ENCODE peak calls at places on chromosomes 12 and 14, in seven cellular contexts. One of them, this sample, is unnamed.

GRCh38 chr14:75969126-75969525 is 12.7 kb downstream of the TGFB3 start:
- DNase-seq in tibial nerve: no peak
- DNase-seq in ovary: no peak
- DNase-seq in sigmoid colon: no peak
- DNase-seq in A549: no peak
- DNase-seq in K562: no peak
- DNase-seq in GM12878: no peak
- DNase-seq in this sample: no peak

GRCh38 chr12:30748150-30748549 is 6.6 kb downstream of the CAPRIN2 start:
- DNase-seq in tibial nerve: no peak
- DNase-seq in ovary: no peak
- DNase-seq in sigmoid colon: no peak
- DNase-seq in A549: no peak
- DNase-seq in K562: no peak
- DNase-seq in GM12878: no peak
- DNase-seq in this sample: no peak

GRCh38 chr12:68080577-68080976 is 79.0 kb downstream of the IFNG start:
- DNase-seq in tibial nerve: no peak
- DNase-seq in ovary: no peak
- DNase-seq in sigmoid colon: no peak
- DNase-seq in A549: no peak
- DNase-seq in K562: no peak
- DNase-seq in GM12878: no peak
- DNase-seq in this sample: no peak

GRCh38 chr12:125650587-125650986 is 585.4 kb downstream of the AACS start:
- DNase-seq in tibial nerve: no peak
- DNase-seq in ovary: no peak
- DNase-seq in sigmoid colon: no peak
- DNase-seq in A549: no peak
- DNase-seq in K562: no peak
- DNase-seq in GM12878: no peak
- DNase-seq in this sample: no peak

GRCh38 chr12:112577473-112578334 is 159.0 kb downstream of the PTPN11 start:
- DNase-seq in tibial nerve: no peak
- DNase-seq in ovary: no peak
- DNase-seq in sigmoid colon: no peak
- DNase-seq in A549: no peak
- DNase-seq in K562: no peak
- DNase-seq in GM12878: no peak
- DNase-seq in this sample: no peak

GRCh38 chr12:109804820-109805761 is 28.1 kb downstream of the TRPV4 start:
- DNase-seq in tibial nerve: peak
- DNase-seq in ovary: peak
- DNase-seq in sigmoid colon: peak
- DNase-seq in A549: peak
- DNase-seq in K562: peak
- DNase-seq in GM12878: no peak
- DNase-seq in this sample: peak

GRCh38 chr12:69608114-69608513 is 2.6 kb downstream of the LRRC10 start:
- DNase-seq in tibial nerve: no peak
- DNase-seq in ovary: no peak
- DNase-seq in sigmoid colon: no peak
- DNase-seq in A549: no peak
- DNase-seq in K562: peak
- DNase-seq in GM12878: no peak
- DNase-seq in this sample: no peak

GRCh38 chr12:131673519-131674265 is 37.2 kb upstream of the SFSWAP start:
- DNase-seq in tibial nerve: no peak
- DNase-seq in ovary: no peak
- DNase-seq in sigmoid colon: no peak
- DNase-seq in A549: no peak
- DNase-seq in K562: no peak
- DNase-seq in GM12878: no peak
- DNase-seq in this sample: no peak

GRCh38 chr12:56229082-56229481 is 769 bp upstream of the SLC39A5 start:
- DNase-seq in tibial nerve: no peak
- DNase-seq in ovary: no peak
- DNase-seq in sigmoid colon: no peak
- DNase-seq in A549: no peak
- DNase-seq in K562: no peak
- DNase-seq in GM12878: no peak
- DNase-seq in this sample: no peak

GRCh38 chr12:102169922-102170698 is 27.5 kb downstream of the PMCH start:
- DNase-seq in tibial nerve: peak
- DNase-seq in ovary: no peak
- DNase-seq in sigmoid colon: no peak
- DNase-seq in A549: peak
- DNase-seq in K562: peak
- DNase-seq in GM12878: no peak
- DNase-seq in this sample: peak

GRCh38 chr12:4034926-4035325 is 161.7 kb upstream of the PARP11 start:
- DNase-seq in tibial nerve: no peak
- DNase-seq in ovary: no peak
- DNase-seq in sigmoid colon: no peak
- DNase-seq in A549: no peak
- DNase-seq in K562: no peak
- DNase-seq in GM12878: no peak
- DNase-seq in this sample: peak

GRCh38 chr12:4031703-4032291 is 158.6 kb upstream of the PARP11 start:
- DNase-seq in tibial nerve: peak
- DNase-seq in ovary: peak
- DNase-seq in sigmoid colon: peak
- DNase-seq in A549: peak
- DNase-seq in K562: no peak
- DNase-seq in GM12878: no peak
- DNase-seq in this sample: no peak

GRCh38 chr12:4032906-4033628 is 159.9 kb upstream of the PARP11 start:
- DNase-seq in tibial nerve: no peak
- DNase-seq in ovary: no peak
- DNase-seq in sigmoid colon: no peak
- DNase-seq in A549: no peak
- DNase-seq in K562: no peak
- DNase-seq in GM12878: no peak
- DNase-seq in this sample: no peak

GRCh38 chr12:4027412-4027811 is 154.2 kb upstream of the PARP11 start:
- DNase-seq in tibial nerve: no peak
- DNase-seq in ovary: no peak
- DNase-seq in sigmoid colon: no peak
- DNase-seq in A549: no peak
- DNase-seq in K562: no peak
- DNase-seq in GM12878: no peak
- DNase-seq in this sample: peak

DNA sequence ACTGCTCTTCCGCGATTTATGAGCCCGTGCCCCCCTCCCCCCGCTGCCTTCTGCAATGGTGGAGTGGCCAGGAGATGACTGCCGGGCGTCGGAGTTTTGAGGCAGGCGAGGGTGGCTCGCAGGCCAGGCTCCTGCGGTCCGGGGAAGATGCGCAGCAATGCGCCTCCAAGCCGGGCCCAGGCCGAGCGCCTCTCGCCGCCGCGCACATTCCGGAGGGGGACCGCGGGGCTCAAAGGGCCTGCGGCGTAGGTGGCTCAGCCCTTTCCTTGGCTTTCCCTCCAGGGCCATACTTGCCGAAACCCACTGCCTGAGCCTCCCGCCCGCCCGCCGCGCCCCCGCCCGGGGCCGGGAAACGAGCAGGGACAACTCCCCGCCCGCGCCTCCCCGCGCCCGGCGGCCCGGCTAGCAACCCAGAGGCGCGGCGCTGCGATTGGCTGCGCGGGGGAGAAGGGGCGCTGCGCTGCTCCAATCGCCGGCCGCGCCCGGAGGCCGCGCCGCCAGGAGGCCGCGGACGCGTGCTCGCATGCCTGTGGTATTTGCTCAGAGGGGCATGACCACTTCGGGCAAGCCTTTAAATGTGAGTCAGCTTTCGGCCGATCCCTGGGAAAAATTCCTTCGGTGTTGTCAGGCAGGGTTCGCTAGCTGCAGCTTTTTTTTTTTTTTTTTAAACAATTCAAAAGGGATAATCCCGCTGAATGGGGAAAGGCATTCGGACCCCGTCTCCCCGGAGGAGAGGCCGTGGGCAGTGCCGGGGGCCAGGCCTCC is 157.9 kb upstream of the PARP11 start:
- DNase-seq in tibial nerve: peak
- DNase-seq in ovary: peak
- DNase-seq in sigmoid colon: peak
- DNase-seq in A549: peak
- DNase-seq in K562: peak
- DNase-seq in GM12878: no peak
- DNase-seq in this sample: peak
- TF ChIP-seq EP300 in tibial nerve: peak
- TF ChIP-seq EP300 in ovary: no peak
- TF ChIP-seq EP300 in sigmoid colon: no peak
- TF ChIP-seq EP300 in A549: peak
- TF ChIP-seq EP300 in K562: no peak
- TF ChIP-seq EP300 in GM12878: no peak
- TF ChIP-seq EP300 in this sample: no peak

GRCh38 chr14:38856798-38857197 is 246.2 kb downstream of the SEC23A start:
- DNase-seq in tibial nerve: no peak
- DNase-seq in ovary: no peak
- DNase-seq in sigmoid colon: no peak
- DNase-seq in A549: no peak
- DNase-seq in K562: no peak
- DNase-seq in GM12878: no peak
- DNase-seq in this sample: no peak
- TF ChIP-seq EP300 in tibial nerve: no peak
- TF ChIP-seq EP300 in ovary: no peak
- TF ChIP-seq EP300 in sigmoid colon: no peak
- TF ChIP-seq EP300 in A549: no peak
- TF ChIP-seq EP300 in K562: no peak
- TF ChIP-seq EP300 in GM12878: no peak
- TF ChIP-seq EP300 in this sample: no peak

GRCh38 chr14:54106802-54107377 is 150.3 kb upstream of the BMP4 start:
- DNase-seq in tibial nerve: no peak
- DNase-seq in ovary: no peak
- DNase-seq in sigmoid colon: no peak
- DNase-seq in A549: no peak
- DNase-seq in K562: no peak
- DNase-seq in GM12878: no peak
- DNase-seq in this sample: peak

GRCh38 chr14:54105406-54105805 is 148.8 kb upstream of the BMP4 start:
- DNase-seq in tibial nerve: no peak
- DNase-seq in ovary: no peak
- DNase-seq in sigmoid colon: no peak
- DNase-seq in A549: no peak
- DNase-seq in K562: no peak
- DNase-seq in GM12878: no peak
- DNase-seq in this sample: no peak

GRCh38 chr14:54108481-54109471 is 152.2 kb upstream of the BMP4 start:
- DNase-seq in tibial nerve: no peak
- DNase-seq in ovary: no peak
- DNase-seq in sigmoid colon: no peak
- DNase-seq in A549: peak
- DNase-seq in K562: no peak
- DNase-seq in GM12878: no peak
- DNase-seq in this sample: peak

GRCh38 chr14:54104746-54105145 is 148.1 kb upstream of the BMP4 start:
- DNase-seq in tibial nerve: no peak
- DNase-seq in ovary: no peak
- DNase-seq in sigmoid colon: no peak
- DNase-seq in A549: no peak
- DNase-seq in K562: no peak
- DNase-seq in GM12878: no peak
- DNase-seq in this sample: no peak

GRCh38 chr14:54105898-54106297 is 149.3 kb upstream of the BMP4 start:
- DNase-seq in tibial nerve: no peak
- DNase-seq in ovary: no peak
- DNase-seq in sigmoid colon: no peak
- DNase-seq in A549: no peak
- DNase-seq in K562: no peak
- DNase-seq in GM12878: no peak
- DNase-seq in this sample: no peak
- TF ChIP-seq EP300 in tibial nerve: no peak
- TF ChIP-seq EP300 in ovary: no peak
- TF ChIP-seq EP300 in sigmoid colon: no peak
- TF ChIP-seq EP300 in A549: no peak
- TF ChIP-seq EP300 in K562: no peak
- TF ChIP-seq EP300 in GM12878: no peak
- TF ChIP-seq EP300 in this sample: no peak

GRCh38 chr14:77098470-77099353 is 654 bp downstream of the CIPC start:
- DNase-seq in tibial nerve: peak
- DNase-seq in ovary: peak
- DNase-seq in sigmoid colon: peak
- DNase-seq in A549: no peak
- DNase-seq in K562: no peak
- DNase-seq in GM12878: no peak
- DNase-seq in this sample: no peak

GRCh38 chr14:77094672-77095284 is 3.3 kb upstream of the CIPC start:
- DNase-seq in tibial nerve: peak
- DNase-seq in ovary: peak
- DNase-seq in sigmoid colon: peak
- DNase-seq in A549: peak
- DNase-seq in K562: peak
- DNase-seq in GM12878: no peak
- DNase-seq in this sample: peak

GRCh38 chr14:77097689-77098469 is at the start of gene CIPC:
- DNase-seq in tibial nerve: peak
- DNase-seq in ovary: peak
- DNase-seq in sigmoid colon: peak
- DNase-seq in A549: peak
- DNase-seq in K562: peak
- DNase-seq in GM12878: peak
- DNase-seq in this sample: peak

GRCh38 chr14:77099425-77100167 is 1.5 kb downstream of the CIPC start:
- DNase-seq in tibial nerve: peak
- DNase-seq in ovary: no peak
- DNase-seq in sigmoid colon: no peak
- DNase-seq in A549: no peak
- DNase-seq in K562: no peak
- DNase-seq in GM12878: no peak
- DNase-seq in this sample: no peak

DNA sequence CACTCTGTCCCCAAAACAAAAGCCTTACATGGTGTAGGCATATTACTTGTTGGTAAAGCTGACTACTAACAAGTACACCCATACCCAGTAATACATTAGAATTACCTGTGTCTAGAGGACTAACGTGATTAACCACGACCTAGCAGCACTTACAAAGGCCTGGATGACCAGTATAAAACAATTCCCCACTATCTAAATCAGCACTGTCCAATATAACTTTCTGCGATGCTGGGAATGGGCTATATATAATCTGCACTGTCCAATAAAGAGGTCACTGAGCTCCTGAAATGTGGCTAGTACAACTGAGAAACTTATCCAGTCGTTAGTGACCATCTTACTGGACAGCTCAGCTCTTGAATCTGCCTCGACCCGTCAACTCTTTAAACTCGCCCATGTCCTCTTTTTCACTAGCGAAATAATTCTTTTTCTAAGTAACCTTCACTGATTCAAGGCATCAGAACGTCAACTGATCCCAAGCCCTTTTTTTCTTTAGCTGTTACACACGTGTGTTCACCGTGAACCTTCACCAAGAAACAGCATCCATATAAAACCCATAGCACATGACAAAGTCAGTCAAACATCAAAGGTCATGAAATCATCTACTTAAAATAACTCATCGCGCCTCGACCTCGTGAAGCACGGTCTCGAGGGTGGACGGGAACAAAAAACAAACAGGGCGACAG is 911 bp upstream of the CIPC start:
- DNase-seq in tibial nerve: peak
- DNase-seq in ovary: no peak
- DNase-seq in sigmoid colon: no peak
- DNase-seq in A549: no peak
- DNase-seq in K562: no peak
- DNase-seq in GM12878: no peak
- DNase-seq in this sample: peak
- TF ChIP-seq EP300 in tibial nerve: no peak
- TF ChIP-seq EP300 in ovary: no peak
- TF ChIP-seq EP300 in sigmoid colon: no peak
- TF ChIP-seq EP300 in A549: no peak
- TF ChIP-seq EP300 in K562: no peak
- TF ChIP-seq EP300 in GM12878: no peak
- TF ChIP-seq EP300 in this sample: no peak

GRCh38 chr14:101088714-101089113 is 185.2 kb upstream of the RTL1 start:
- DNase-seq in tibial nerve: no peak
- DNase-seq in ovary: no peak
- DNase-seq in sigmoid colon: no peak
- DNase-seq in A549: no peak
- DNase-seq in K562: no peak
- DNase-seq in GM12878: no peak
- DNase-seq in this sample: no peak
- TF ChIP-seq EP300 in tibial nerve: no peak
- TF ChIP-seq EP300 in ovary: no peak
- TF ChIP-seq EP300 in sigmoid colon: no peak
- TF ChIP-seq EP300 in A549: no peak
- TF ChIP-seq EP300 in K562: no peak
- TF ChIP-seq EP300 in GM12878: no peak
- TF ChIP-seq EP300 in this sample: no peak